ENCODE peak calls at places on chromosome 6, in nine cellular contexts. One of them, this sample, is unnamed.

GRCh38 chr6:10230533-10230932 is 184.3 kb downstream of the TFAP2A start:
- DNase-seq in foreskin melanocyte: no peak
- DNase-seq in activated CD4-positive, alpha-beta T cell treated with anti-CD3 and anti-CD28 coated beads, Interleukin-2, amount 10 ng/mL, durations not matched to agents 7 days and 5 days: no peak
- DNase-seq in NCI-H345: no peak
- DNase-seq in T-cell: no peak
- DNase-seq in BE2C: no peak
- DNase-seq in AG04449: no peak
- DNase-seq in stimulated activated CD4-positive, alpha-beta T cell treated with anti-CD3 and anti-CD28 coated beads, Interleukin-4, amount 100 ng/mL, for 24 hours: no peak
- DNase-seq in naive thymus-derived CD8-positive, alpha-beta T cell: no peak
- DNase-seq in this sample: no peak

GRCh38 chr6:132053523-132053922 is 102.4 kb upstream of the CCN2 start:
- DNase-seq in foreskin melanocyte: no peak
- DNase-seq in activated CD4-positive, alpha-beta T cell treated with anti-CD3 and anti-CD28 coated beads, Interleukin-2, amount 10 ng/mL, durations not matched to agents 7 days and 5 days: no peak
- DNase-seq in NCI-H345: no peak
- DNase-seq in T-cell: no peak
- DNase-seq in BE2C: no peak
- DNase-seq in AG04449: peak
- DNase-seq in stimulated activated CD4-positive, alpha-beta T cell treated with anti-CD3 and anti-CD28 coated beads, Interleukin-4, amount 100 ng/mL, for 24 hours: no peak
- DNase-seq in naive thymus-derived CD8-positive, alpha-beta T cell: no peak
- DNase-seq in this sample: no peak

GRCh38 chr6:41584668-41585205 is 38.6 kb downstream of the FOXP4 start:
- DNase-seq in foreskin melanocyte: no peak
- DNase-seq in activated CD4-positive, alpha-beta T cell treated with anti-CD3 and anti-CD28 coated beads, Interleukin-2, amount 10 ng/mL, durations not matched to agents 7 days and 5 days: no peak
- DNase-seq in NCI-H345: peak
- DNase-seq in T-cell: no peak
- DNase-seq in BE2C: no peak
- DNase-seq in AG04449: no peak
- DNase-seq in stimulated activated CD4-positive, alpha-beta T cell treated with anti-CD3 and anti-CD28 coated beads, Interleukin-4, amount 100 ng/mL, for 24 hours: no peak
- DNase-seq in naive thymus-derived CD8-positive, alpha-beta T cell: no peak
- DNase-seq in this sample: no peak

GRCh38 chr6:154166140-154166539 is 127.1 kb downstream of the OPRM1 start:
- DNase-seq in foreskin melanocyte: no peak
- DNase-seq in activated CD4-positive, alpha-beta T cell treated with anti-CD3 and anti-CD28 coated beads, Interleukin-2, amount 10 ng/mL, durations not matched to agents 7 days and 5 days: no peak
- DNase-seq in NCI-H345: no peak
- DNase-seq in T-cell: no peak
- DNase-seq in BE2C: no peak
- DNase-seq in AG04449: no peak
- DNase-seq in stimulated activated CD4-positive, alpha-beta T cell treated with anti-CD3 and anti-CD28 coated beads, Interleukin-4, amount 100 ng/mL, for 24 hours: no peak
- DNase-seq in naive thymus-derived CD8-positive, alpha-beta T cell: no peak
- DNase-seq in this sample: no peak

GRCh38 chr6:43773050-43773956 is 3.3 kb downstream of the VEGFA start:
- DNase-seq in foreskin melanocyte: no peak
- DNase-seq in activated CD4-positive, alpha-beta T cell treated with anti-CD3 and anti-CD28 coated beads, Interleukin-2, amount 10 ng/mL, durations not matched to agents 7 days and 5 days: peak
- DNase-seq in NCI-H345: peak
- DNase-seq in T-cell: peak
- DNase-seq in BE2C: peak
- DNase-seq in AG04449: no peak
- DNase-seq in stimulated activated CD4-positive, alpha-beta T cell treated with anti-CD3 and anti-CD28 coated beads, Interleukin-4, amount 100 ng/mL, for 24 hours: peak
- DNase-seq in naive thymus-derived CD8-positive, alpha-beta T cell: peak
- DNase-seq in this sample: peak

GRCh38 chr6:56513631-56514030 is 129.1 kb downstream of the DST start:
- DNase-seq in foreskin melanocyte: no peak
- DNase-seq in activated CD4-positive, alpha-beta T cell treated with anti-CD3 and anti-CD28 coated beads, Interleukin-2, amount 10 ng/mL, durations not matched to agents 7 days and 5 days: no peak
- DNase-seq in NCI-H345: no peak
- DNase-seq in T-cell: no peak
- DNase-seq in BE2C: no peak
- DNase-seq in AG04449: no peak
- DNase-seq in stimulated activated CD4-positive, alpha-beta T cell treated with anti-CD3 and anti-CD28 coated beads, Interleukin-4, amount 100 ng/mL, for 24 hours: no peak
- DNase-seq in naive thymus-derived CD8-positive, alpha-beta T cell: no peak
- DNase-seq in this sample: no peak

GRCh38 chr6:111980979-111981378 is 72.9 kb upstream of the CCN6 start:
- DNase-seq in foreskin melanocyte: no peak
- DNase-seq in activated CD4-positive, alpha-beta T cell treated with anti-CD3 and anti-CD28 coated beads, Interleukin-2, amount 10 ng/mL, durations not matched to agents 7 days and 5 days: no peak
- DNase-seq in NCI-H345: no peak
- DNase-seq in T-cell: no peak
- DNase-seq in BE2C: no peak
- DNase-seq in AG04449: no peak
- DNase-seq in stimulated activated CD4-positive, alpha-beta T cell treated with anti-CD3 and anti-CD28 coated beads, Interleukin-4, amount 100 ng/mL, for 24 hours: no peak
- DNase-seq in naive thymus-derived CD8-positive, alpha-beta T cell: no peak
- DNase-seq in this sample: no peak

GRCh38 chr6:42451595-42452170 is at the start of gene TRERF1:
- DNase-seq in foreskin melanocyte: no peak
- DNase-seq in activated CD4-positive, alpha-beta T cell treated with anti-CD3 and anti-CD28 coated beads, Interleukin-2, amount 10 ng/mL, durations not matched to agents 7 days and 5 days: peak
- DNase-seq in NCI-H345: peak
- DNase-seq in T-cell: peak
- DNase-seq in BE2C: peak
- DNase-seq in AG04449: no peak
- DNase-seq in stimulated activated CD4-positive, alpha-beta T cell treated with anti-CD3 and anti-CD28 coated beads, Interleukin-4, amount 100 ng/mL, for 24 hours: peak
- DNase-seq in naive thymus-derived CD8-positive, alpha-beta T cell: peak
- DNase-seq in this sample: peak

GRCh38 chr6:101883398-101883975 is 490.0 kb downstream of the GRIK2 start:
- DNase-seq in foreskin melanocyte: peak
- DNase-seq in activated CD4-positive, alpha-beta T cell treated with anti-CD3 and anti-CD28 coated beads, Interleukin-2, amount 10 ng/mL, durations not matched to agents 7 days and 5 days: no peak
- DNase-seq in NCI-H345: no peak
- DNase-seq in T-cell: no peak
- DNase-seq in BE2C: no peak
- DNase-seq in AG04449: peak
- DNase-seq in stimulated activated CD4-positive, alpha-beta T cell treated with anti-CD3 and anti-CD28 coated beads, Interleukin-4, amount 100 ng/mL, for 24 hours: no peak
- DNase-seq in naive thymus-derived CD8-positive, alpha-beta T cell: no peak
- DNase-seq in this sample: no peak

GRCh38 chr6:52788478-52788877 is 15.1 kb downstream of the GSTA1 start:
- DNase-seq in foreskin melanocyte: no peak
- DNase-seq in activated CD4-positive, alpha-beta T cell treated with anti-CD3 and anti-CD28 coated beads, Interleukin-2, amount 10 ng/mL, durations not matched to agents 7 days and 5 days: no peak
- DNase-seq in NCI-H345: no peak
- DNase-seq in T-cell: no peak
- DNase-seq in BE2C: no peak
- DNase-seq in AG04449: no peak
- DNase-seq in stimulated activated CD4-positive, alpha-beta T cell treated with anti-CD3 and anti-CD28 coated beads, Interleukin-4, amount 100 ng/mL, for 24 hours: no peak
- DNase-seq in naive thymus-derived CD8-positive, alpha-beta T cell: no peak
- DNase-seq in this sample: no peak

GRCh38 chr6:4902363-4902762 is 101.5 kb downstream of the RPP40 start:
- DNase-seq in foreskin melanocyte: no peak
- DNase-seq in activated CD4-positive, alpha-beta T cell treated with anti-CD3 and anti-CD28 coated beads, Interleukin-2, amount 10 ng/mL, durations not matched to agents 7 days and 5 days: no peak
- DNase-seq in NCI-H345: no peak
- DNase-seq in T-cell: no peak
- DNase-seq in BE2C: no peak
- DNase-seq in AG04449: no peak
- DNase-seq in stimulated activated CD4-positive, alpha-beta T cell treated with anti-CD3 and anti-CD28 coated beads, Interleukin-4, amount 100 ng/mL, for 24 hours: no peak
- DNase-seq in naive thymus-derived CD8-positive, alpha-beta T cell: no peak
- DNase-seq in this sample: no peak

GRCh38 chr6:161870236-161870901 is 596.5 kb upstream of the AGPAT4 start:
- DNase-seq in foreskin melanocyte: no peak
- DNase-seq in activated CD4-positive, alpha-beta T cell treated with anti-CD3 and anti-CD28 coated beads, Interleukin-2, amount 10 ng/mL, durations not matched to agents 7 days and 5 days: no peak
- DNase-seq in NCI-H345: no peak
- DNase-seq in T-cell: no peak
- DNase-seq in BE2C: no peak
- DNase-seq in AG04449: no peak
- DNase-seq in stimulated activated CD4-positive, alpha-beta T cell treated with anti-CD3 and anti-CD28 coated beads, Interleukin-4, amount 100 ng/mL, for 24 hours: no peak
- DNase-seq in naive thymus-derived CD8-positive, alpha-beta T cell: no peak
- DNase-seq in this sample: no peak

GRCh38 chr6:154506108-154506507 is 4.4 kb downstream of the CNKSR3 start:
- DNase-seq in foreskin melanocyte: no peak
- DNase-seq in activated CD4-positive, alpha-beta T cell treated with anti-CD3 and anti-CD28 coated beads, Interleukin-2, amount 10 ng/mL, durations not matched to agents 7 days and 5 days: no peak
- DNase-seq in NCI-H345: no peak
- DNase-seq in T-cell: no peak
- DNase-seq in BE2C: no peak
- DNase-seq in AG04449: no peak
- DNase-seq in stimulated activated CD4-positive, alpha-beta T cell treated with anti-CD3 and anti-CD28 coated beads, Interleukin-4, amount 100 ng/mL, for 24 hours: no peak
- DNase-seq in naive thymus-derived CD8-positive, alpha-beta T cell: no peak
- DNase-seq in this sample: no peak

This sample was measured in G401.